ENCODE peak calls at places on chromosomes 7 and 10, in six cellular contexts. B, A, Q, F, Z and P are unnamed samples.

GRCh38 chr7:107564553-107565298 is 955 bp downstream of the DUS4L start:
- DNase-seq in B (peak), Q (no peak), A (no peak), F (no peak), Z (no peak), P (no peak)

GRCh38 chr7:151735854-151736402 is 141.0 kb downstream of the PRKAG2 start:
- DNase-seq in Z (no peak), F (peak), B (no peak), Q (no peak), A (no peak), P (no peak)

GRCh38 chr7:44062180-44062902 is 3.0 kb downstream of the PGAM2 start:
- DNase-seq in B (no peak), Z (no peak), A (no peak), Q (no peak), F (peak), P (no peak)

GRCh38 chr7:85041599-85042216 is 145.1 kb downstream of the SEMA3D start:
- DNase-seq in A (peak), Q (peak), F (no peak), Z (no peak), B (peak), P (peak)

GRCh38 chr10:78575400-78575799 is 493.4 kb upstream of the ZMIZ1 start:
- DNase-seq in A (no peak), Z (no peak), B (no peak), Q (no peak), F (no peak), P (no peak)

GRCh38 chr7:112204072-112204775 is 2.0 kb downstream of the DOCK4 start:
- DNase-seq in A (no peak), Z (no peak), B (no peak), Q (peak), F (peak), P (no peak)

GRCh38 chr10:10897400-10897799 is 120.3 kb upstream of the CELF2 start:
- DNase-seq in Q (no peak), A (no peak), B (no peak), F (no peak), Z (no peak), P (no peak)

GRCh38 chr10:117373848-117374505 is 1.3 kb downstream of the PDZD8 start:
- DNase-seq in B (peak), Q (peak), F (peak), A (peak), Z (peak), P (peak)

GRCh38 chr10:46197050-46197449 is 89.7 kb upstream of the ANTXRL start:
- DNase-seq in Z (no peak), F (no peak), Q (no peak), B (no peak), A (no peak), P (no peak)

GRCh38 chr7:155524018-155524556 is 22.3 kb downstream of the CNPY1 start:
- DNase-seq in Q (peak), F (no peak), B (no peak), A (no peak), Z (no peak), P (no peak)

GRCh38 chr7:131161103-131161502 is 166.6 kb upstream of the MKLN1 start:
- DNase-seq in F (no peak), A (no peak), Q (no peak), B (no peak), Z (no peak), P (no peak)

GRCh38 chr7:43441217-43441616 is 141.7 kb upstream of the STK17A start:
- DNase-seq in Q (no peak), Z (no peak), F (no peak), B (no peak), A (no peak), P (no peak)